ENCODE peak calls at places on chromosome 22, in four cellular contexts. N is hepatic stellate cell, R is kidney glomerular epithelial cell, W is COR-L47. H is an unnamed sample.

GRCh38 chr22:17638182-17638431 is 450 bp upstream of the BCL2L13 start:
- DNase-seq in N (no peak), R (peak), W (peak), H (no peak)

GRCh38 chr22:31394326-31394725 is 5.1 kb upstream of the DRG1 start:
- DNase-seq in N (peak), R (no peak), W (no peak), H (no peak)

GRCh38 chr22:27531782-27532530 is 269.6 kb downstream of the MN1 start:
- DNase-seq in N (peak), R (peak), W (no peak), H (no peak)

GRCh38 chr22:20254975-20255946 is 12.9 kb downstream of the RTN4R start:
- DNase-seq in N (no peak), R (no peak), W (peak), H (no peak)

GRCh38 chr22:41532908-41533825 is 11.1 kb downstream of the POLR3H start:
- DNase-seq in N (peak), R (peak), W (peak), H (no peak)

GRCh38 chr22:22207845-22208564 is 36.6 kb upstream of the VPREB1 start:
- DNase-seq in N (peak), R (peak), W (peak), H (no peak)

GRCh38 chr22:36872084-36872483 is 11.3 kb downstream of the NCF4 start:
- DNase-seq in N (no peak), R (no peak), W (no peak), H (no peak)

GRCh38 chr22:17733484-17733883 is 40.8 kb downstream of the BID start:
- DNase-seq in N (no peak), R (no peak), W (no peak), H (no peak)

GRCh38 chr22:24875862-24876506 is 70.0 kb downstream of the SGSM1 start:
- DNase-seq in N (no peak), R (no peak), W (no peak), H (no peak)

GRCh38 chr22:35743466-35743865 is 25.8 kb downstream of the APOL5 start:
- DNase-seq in N (no peak), R (no peak), W (no peak), H (no peak)

GRCh38 chr22:50059881-50060262 is 1.8 kb upstream of the TTLL8 start:
- DNase-seq in N (no peak), R (no peak), W (no peak), H (no peak)

GRCh38 chr22:18997306-18997924 is 61.3 kb upstream of the PRODH start:
- DNase-seq in N (no peak), R (no peak), W (no peak), H (no peak)

GRCh38 chr22:50530857-50531545 is 1.2 kb upstream of the TYMP start:
- DNase-seq in N (peak), R (no peak), W (peak), H (no peak)

GRCh38 chr22:49852898-49853894 is at the start of gene ZBED4:
- DNase-seq in N (peak), R (peak), W (peak), H (peak)

GRCh38 chr22:50316114-50317065 is 8.9 kb upstream of the PLXNB2 start:
- DNase-seq in N (no peak), R (no peak), W (no peak), H (no peak)

GRCh38 chr22:41395531-41396240 is 13.9 kb downstream of the TEF start:
- DNase-seq in N (no peak), R (no peak), W (no peak), H (no peak)

GRCh38 chr22:23398701-23399366 is 181.3 kb downstream of the IGLL1 start:
- DNase-seq in N (no peak), R (no peak), W (no peak), H (no peak)

GRCh38 chr22:31083923-31084810 is 3.0 kb downstream of the SMTN start:
- DNase-seq in N (peak), R (no peak), W (no peak), H (no peak)

GRCh38 chr22:39514373-39514973 is 5.9 kb upstream of the ATF4 start:
- DNase-seq in N (no peak), R (peak), W (no peak), H (no peak)

H was measured in NCI-H187.